ENCODE peak calls at places on chromosomes 2 and 18, in nine cellular contexts. X, S, M, D, Y, J, Q, A and Z are unnamed samples.
A peak's percentile ranks its signal among the peaks of the same experiment; 100 is the strongest.

GRCh38 chr2:15750433-15750814 is 158.8 kb downstream of the DDX1 start:
- DNase-seq in A (no peak), Y (no peak), J (no peak), Q (no peak), D (no peak), S (no peak), M (no peak), X (no peak), Z (no peak)

GRCh38 chr18:3448845-3449701 is 899 bp upstream of the TGIF1 start:
- DNase-seq in S (peak; percentile 79), Q (peak; percentile 95), J (no peak), X (peak; percentile 85), M (peak; percentile 79), Y (peak; percentile 77), D (peak; percentile 94), A (peak; percentile 75), Z (peak; percentile 86)

GRCh38 chr2:237671466-237672173 is 44.2 kb downstream of the LRRFIP1 start:
- DNase-seq in J (no peak), M (no peak), Q (no peak), Y (no peak), A (no peak), S (no peak), X (no peak), D (no peak), Z (no peak)

GRCh38 chr2:231934441-231935206 is 8.4 kb upstream of the NPPC start:
- DNase-seq in D (no peak), S (no peak), Q (no peak), A (no peak), M (no peak), J (no peak), Y (no peak), X (no peak), Z (no peak)

GRCh38 chr2:207130958-207131521 is 34.7 kb downstream of the KLF7 start:
- DNase-seq in J (no peak), D (no peak), A (no peak), S (no peak), X (no peak), Y (no peak), M (no peak), Q (no peak), Z (no peak)

GRCh38 chr2:120238728-120239487 is 13.7 kb upstream of the RALB start:
- DNase-seq in A (no peak), X (peak; percentile 91), S (no peak), Y (peak; percentile 94), M (no peak), D (peak; percentile 56), J (no peak), Q (no peak), Z (no peak)

GRCh38 chr2:152467677-152468406 is 132.9 kb downstream of the FMNL2 start:
- DNase-seq in M (no peak), Q (no peak), J (no peak), D (no peak), S (no peak), X (no peak), A (no peak), Y (no peak), Z (no peak)

GRCh38 chr2:152379089-152379488 is 44.1 kb downstream of the FMNL2 start:
- DNase-seq in A (no peak), M (no peak), D (no peak), J (no peak), X (no peak), S (no peak), Y (no peak), Q (no peak), Z (no peak)

GRCh38 chr2:152407204-152407721 is 72.3 kb downstream of the FMNL2 start:
- DNase-seq in Y (no peak), S (peak; percentile 10), A (no peak), M (peak; percentile 68), X (peak; percentile 66), D (peak; percentile 76), Q (no peak), J (no peak), Z (peak; percentile 24)

GRCh38 chr18:36947820-36948348 is 119.0 kb downstream of the KIAA1328 start:
- DNase-seq in D (no peak), Q (no peak), Y (no peak), A (no peak), S (no peak), M (no peak), J (no peak), X (no peak), Z (no peak)

GRCh38 chr18:62788891-62789290 is 73.5 kb downstream of the PHLPP1 start:
- DNase-seq in A (no peak), D (peak; percentile 48), S (no peak), Q (peak; percentile 32), X (peak; percentile 38), M (no peak), J (no peak), Y (no peak), Z (peak; percentile 54)

GRCh38 chr2:172447811-172448493 is 20.6 kb downstream of the ITGA6 start:
- DNase-seq in S (no peak), Q (no peak), D (no peak), Y (no peak), X (no peak), J (no peak), M (no peak), A (no peak), Z (no peak)

GRCh38 chr2:172743143-172743542 is 7.5 kb downstream of the RAPGEF4 start:
- DNase-seq in D (peak; percentile 34), X (no peak), J (no peak), Q (no peak), Y (no peak), M (no peak), S (no peak), A (no peak), Z (no peak)